ENCODE peak calls at places on chromosomes 2 and 18, in six cellular contexts. N, Q, E, X, U and C are unnamed samples.
A peak's percentile ranks its signal among the peaks of the same experiment; 100 is the strongest.

GRCh38 chr2:120388222-120389035 is 42.5 kb downstream of the INHBB start:
- DNase-seq in E (no peak), X (no peak), U (no peak), N (no peak), Q (no peak), C (no peak)

GRCh38 chr18:58559427-58560186 is 69.3 kb downstream of the ALPK2 start:
- DNase-seq in E (no peak), U (no peak), N (no peak), Q (no peak), X (no peak), C (peak; percentile 54)

GRCh38 chr2:221726894-221727513 is 154.9 kb upstream of the EPHA4 start:
- DNase-seq in U (no peak), N (no peak), E (no peak), Q (no peak), X (no peak), C (no peak)

GRCh38 chr2:172052000-172052983 is 33.0 kb upstream of the DLX1 start:
- DNase-seq in X (peak; percentile 38), E (no peak), N (no peak), U (no peak), Q (no peak), C (peak; percentile 10)

GRCh38 chr2:166521155-166521554 is 27.1 kb upstream of the SCN7A start:
- DNase-seq in E (no peak), Q (no peak), N (no peak), X (no peak), U (no peak), C (no peak)

GRCh38 chr2:143632751-143633374 is 503.6 kb downstream of the ARHGAP15 start:
- DNase-seq in N (no peak), X (no peak), Q (no peak), E (no peak), U (no peak), C (no peak)

GRCh38 chr2:136281281-136282117 is 163.6 kb upstream of the CXCR4 start:
- DNase-seq in U (no peak), Q (no peak), E (no peak), N (no peak), X (no peak), C (no peak)

GRCh38 chr2:234980476-234981187 is 28.8 kb downstream of the SH3BP4 start:
- DNase-seq in E (no peak), Q (no peak), X (no peak), U (no peak), N (no peak), C (no peak)

GRCh38 chr2:189157431-189157830 is 22.1 kb downstream of the COL5A2 start:
- DNase-seq in E (no peak), X (no peak), Q (no peak), N (no peak), U (no peak), C (no peak)

GRCh38 chr2:38549066-38549465 is 53.7 kb downstream of the HNRNPLL start:
- DNase-seq in Q (no peak), X (no peak), U (no peak), N (no peak), E (no peak), C (no peak)

GRCh38 chr18:48788378-48788777 is 162.4 kb downstream of the SMAD7 start:
- DNase-seq in Q (no peak), U (no peak), N (no peak), X (no peak), E (no peak), C (no peak)

GRCh38 chr2:74529357-74530238 is at the start of the genes AUP1 and HTRA2:
- DNase-seq in N (peak; percentile 89), E (peak; percentile 98), U (peak; percentile 96), X (peak; percentile 100), Q (peak; percentile 100), C (peak; percentile 99)

GRCh38 chr2:74530239-74531161 is 767 bp downstream of the HTRA2 start:
- DNase-seq in N (peak; percentile 85), Q (no peak), U (no peak), X (peak; percentile 65), E (no peak), C (peak; percentile 47)

GRCh38 chr2:74526649-74527230 is 709 bp upstream of the DQX1 start:
- DNase-seq in E (no peak), X (no peak), N (no peak), U (no peak), Q (no peak), C (no peak)

GRCh38 chr2:74527741-74528140 is 1.7 kb upstream of the DQX1 start:
- DNase-seq in E (no peak), Q (no peak), X (no peak), U (no peak), N (no peak), C (no peak)

GRCh38 chr2:74528600-74529356 is 728 bp downstream of the AUP1 start:
- DNase-seq in Q (no peak), E (no peak), N (peak; percentile 28), X (no peak), U (no peak), C (no peak)
- H3K4me3 ChIP-seq in Q (peak overlapping the region; percentile 94), E (peak overlapping the region; percentile 78), N (peak overlapping the region; percentile 96), X (peak overlapping the region; percentile 97), U (peak overlapping the region; percentile 92), C (peak overlapping the region; percentile 98)

GRCh38 chr2:27561060-27561459 is 21.8 kb upstream of the ZNF512 start:
- DNase-seq in U (no peak), E (no peak), X (no peak), N (no peak), Q (no peak), C (no peak)

GRCh38 chr2:27559228-27559627 is 23.6 kb upstream of the ZNF512 start:
- DNase-seq in X (no peak), N (no peak), U (no peak), Q (no peak), E (no peak), C (no peak)
- TF ChIP-seq CTCF in X (no peak), N (no peak), U (no peak), Q (no peak), E (no peak), C (no peak)

GRCh38 chr18:22164337-22165048 is 4.9 kb upstream of the GATA6 start:
- DNase-seq in Q (no peak), X (no peak), E (no peak), N (no peak), U (no peak), C (no peak)
- H3K4me3 ChIP-seq in Q (no peak overlapping the region), X (no peak overlapping the region), E (peak overlapping the region; percentile 97), N (no peak overlapping the region), U (no peak overlapping the region), C (no peak overlapping the region)

GRCh38 chr2:96301897-96302296 is 3.4 kb downstream of the SNRNP200 start:
- DNase-seq in E (no peak), X (no peak), U (no peak), Q (no peak), N (no peak), C (no peak)

GRCh38 chr2:96305979-96306308 is 598 bp upstream of the SNRNP200 start:
- DNase-seq in N (no peak), U (no peak), E (no peak), Q (no peak), X (peak; percentile 24), C (no peak)

GRCh38 chr2:96306370-96306769 is 1.0 kb upstream of the SNRNP200 start:
- DNase-seq in E (no peak), N (no peak), Q (no peak), U (no peak), X (peak; percentile 38), C (no peak)

GRCh38 chr2:96305091-96305978 is at the start of gene SNRNP200:
- DNase-seq in U (no peak), Q (peak; percentile 87), N (peak; percentile 93), X (peak; percentile 93), E (peak; percentile 88), C (peak; percentile 77)

DNA sequence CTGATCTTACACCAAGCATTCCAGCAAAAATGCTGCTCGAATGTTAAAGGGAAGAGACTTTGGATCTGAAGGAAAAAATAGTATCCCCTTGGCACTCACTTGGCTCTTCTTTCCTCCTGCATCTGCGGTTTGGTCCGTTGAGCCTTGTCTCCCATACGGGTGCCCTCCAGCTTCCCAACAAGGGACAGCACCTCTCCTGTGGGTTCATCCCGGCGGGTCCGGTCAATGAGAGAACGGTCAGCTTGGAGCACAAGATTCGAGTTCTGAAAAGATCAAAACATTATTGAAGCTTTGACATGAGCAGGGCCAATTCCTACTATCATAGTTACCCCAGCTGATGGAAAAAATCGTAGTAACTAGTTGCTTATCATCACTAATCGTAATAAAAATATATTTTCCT is 740 bp downstream of the SNRNP200 start:
- DNase-seq in N (no peak), X (no peak), Q (no peak), E (no peak), U (no peak), C (no peak)
- TF ChIP-seq CTCF in N (no peak), X (no peak), Q (no peak), E (no peak), U (no peak), C (no peak)

GRCh38 chr2:227871375-227871788 is at the start of gene DAW1:
- DNase-seq in N (peak; percentile 17), E (peak; percentile 26), U (no peak), X (peak; percentile 69), Q (no peak), C (peak; percentile 59)

GRCh38 chr2:227872676-227873075 is 1.2 kb downstream of the DAW1 start:
- DNase-seq in N (no peak), U (no peak), X (no peak), Q (no peak), E (no peak), C (no peak)

GRCh38 chr2:227867386-227867785 is 4.0 kb upstream of the DAW1 start:
- DNase-seq in U (no peak), E (no peak), X (no peak), N (no peak), Q (no peak), C (no peak)

GRCh38 chr2:227865281-227865680 is 6.2 kb upstream of the DAW1 start:
- DNase-seq in Q (no peak), X (no peak), E (no peak), U (no peak), N (no peak), C (no peak)

GRCh38 chr2:227870710-227871374 is 589 bp upstream of the DAW1 start:
- DNase-seq in X (no peak), Q (peak; percentile 92), N (no peak), E (no peak), U (no peak), C (peak; percentile 86)
- H3K4me3 ChIP-seq in X (peak overlapping the region; percentile 42), Q (peak overlapping the region; percentile 23), N (no peak overlapping the region), E (peak overlapping the region; percentile 44), U (no peak overlapping the region), C (peak overlapping the region; percentile 47)

GRCh38 chr2:50513724-50514123 is 518.2 kb downstream of the NRXN1 start:
- DNase-seq in U (no peak), N (no peak), X (no peak), Q (no peak), E (no peak), C (no peak)
- TF ChIP-seq CTCF in U (no peak), N (no peak), X (no peak), Q (peak; percentile 20), E (no peak), C (no peak)